ENCODE peak calls at places on chromosomes 4 and X, in nine cellular contexts. G, R, S, Z, K, T, Q, D and X are unnamed samples.

GRCh38 chr4:10082047-10082446 is 34.6 kb downstream of the WDR1 start:
- DNase-seq in G (no peak), R (no peak), S (no peak), Z (no peak), K (no peak), T (no peak), Q (no peak), D (no peak), X (no peak)

GRCh38 chr4:93710101-93710846 is 118.3 kb upstream of the ATOH1 start:
- DNase-seq in G (no peak), R (peak), S (peak), Z (no peak), K (peak), T (no peak), Q (no peak), D (no peak), X (no peak)

GRCh38 chr4:25345880-25346279 is 31.2 kb upstream of the ANAPC4 start:
- DNase-seq in G (no peak), R (no peak), S (no peak), Z (no peak), K (no peak), T (no peak), Q (no peak), D (no peak), X (no peak)

GRCh38 chr4:4761128-4761991 is 98.1 kb upstream of the MSX1 start:
- DNase-seq in G (no peak), R (no peak), S (peak), Z (no peak), K (peak), T (no peak), Q (no peak), D (no peak), X (peak)

GRCh38 chr4:99817310-99817885 is 771 bp downstream of the DAPP1 start:
- DNase-seq in G (no peak), R (peak), S (no peak), Z (no peak), K (no peak), T (no peak), Q (no peak), D (no peak), X (no peak)

GRCh38 chr4:139555705-139556070 is 331 bp downstream of the SETD7 start:
- DNase-seq in G (no peak), R (no peak), S (no peak), Z (no peak), K (no peak), T (no peak), Q (no peak), D (no peak), X (no peak)

GRCh38 chr4:3862640-3863420 is 96.6 kb downstream of the ADRA2C start:
- DNase-seq in G (no peak), R (no peak), S (peak), Z (peak), K (peak), T (no peak), Q (no peak), D (no peak), X (no peak)

GRCh38 chrX:39721570-39722279 is 376.0 kb downstream of the BCOR start:
- DNase-seq in G (no peak), R (no peak), S (no peak), Z (peak), K (no peak), T (no peak), Q (peak), D (no peak), X (no peak)

GRCh38 chr4:163895369-163896005 is 401.0 kb downstream of the TMA16 start:
- DNase-seq in G (no peak), R (no peak), S (no peak), Z (no peak), K (no peak), T (no peak), Q (no peak), D (no peak), X (no peak)

GRCh38 chrX:41085883-41086626 is 810 bp downstream of the USP9X start:
- DNase-seq in G (peak), R (peak), S (peak), Z (peak), K (peak), T (no peak), Q (peak), D (peak), X (peak)

GRCh38 chr4:7342581-7343352 is 92.0 kb downstream of the PSAPL1 start:
- DNase-seq in G (no peak), R (no peak), S (no peak), Z (no peak), K (no peak), T (no peak), Q (no peak), D (no peak), X (no peak)

GRCh38 chr4:99615210-99615834 is 40.7 kb downstream of the MTTP start:
- DNase-seq in G (no peak), R (no peak), S (no peak), Z (no peak), K (no peak), T (no peak), Q (no peak), D (no peak), X (no peak)

GRCh38 chr4:10405672-10406071 is 51.6 kb downstream of the ZNF518B start:
- DNase-seq in G (no peak), R (no peak), S (no peak), Z (no peak), K (no peak), T (no peak), Q (no peak), D (no peak), X (no peak)

GRCh38 chr4:1033840-1034551 is 22.6 kb downstream of the FGFRL1 start:
- DNase-seq in G (no peak), R (no peak), S (no peak), Z (peak), K (no peak), T (no peak), Q (no peak), D (no peak), X (no peak)

GRCh38 chr4:792729-793108 is 33.2 kb downstream of the CPLX1 start:
- DNase-seq in G (no peak), R (no peak), S (no peak), Z (no peak), K (no peak), T (no peak), Q (no peak), D (no peak), X (peak)

GRCh38 chrX:17741123-17741511 is 3.8 kb downstream of the SCML1 start:
- DNase-seq in G (no peak), R (no peak), S (peak), Z (no peak), K (no peak), T (no peak), Q (no peak), D (no peak), X (no peak)

GRCh38 chr4:30744957-30745640 is 24.9 kb downstream of the PCDH7 start:
- DNase-seq in G (no peak), R (no peak), S (peak), Z (peak), K (no peak), T (no peak), Q (no peak), D (no peak), X (no peak)

GRCh38 chr4:135120190-135120589 is 918.6 kb upstream of the PABPC4L start:
- DNase-seq in G (no peak), R (no peak), S (no peak), Z (no peak), K (no peak), T (no peak), Q (peak), D (no peak), X (no peak)

GRCh38 chr4:159400782-159401712 is 298.2 kb downstream of the RAPGEF2 start:
- DNase-seq in G (no peak), R (no peak), S (no peak), Z (no peak), K (no peak), T (no peak), Q (peak), D (no peak), X (no peak)

GRCh38 chrX:3449287-3449686 is 102.8 kb upstream of the MXRA5 start:
- DNase-seq in G (no peak), R (no peak), S (no peak), Z (no peak), K (no peak), T (peak), Q (no peak), D (no peak), X (no peak)

GRCh38 chrX:120797201-120797938 is 78.3 kb downstream of the CT47B1 start:
- DNase-seq in G (no peak), R (no peak), S (no peak), Z (peak), K (no peak), T (no peak), Q (no peak), D (no peak), X (no peak)

GRCh38 chrX:150092549-150092948 is 154.3 kb upstream of the EOLA2 start:
- DNase-seq in G (no peak), R (no peak), S (no peak), Z (no peak), K (no peak), T (no peak), Q (no peak), D (no peak), X (no peak)

GRCh38 chr4:56134272-56134671 is 185.5 kb downstream of the CEP135 start:
- DNase-seq in G (no peak), R (no peak), S (peak), Z (peak), K (peak), T (no peak), Q (peak), D (no peak), X (no peak)

GRCh38 chrX:11143931-11144678 is 33.0 kb downstream of the HCCS start:
- DNase-seq in G (peak), R (peak), S (peak), Z (peak), K (peak), T (peak), Q (peak), D (peak), X (peak)

GRCh38 chrX:56812515-56813105 is 83.6 kb downstream of the NBDY start:
- DNase-seq in G (peak), R (peak), S (no peak), Z (peak), K (no peak), T (no peak), Q (no peak), D (no peak), X (no peak)

GRCh38 chr4:118968006-118968405 is 79.4 kb downstream of the SYNPO2 start:
- DNase-seq in G (peak), R (peak), S (peak), Z (peak), K (peak), T (peak), Q (peak), D (no peak), X (peak)

GRCh38 chr4:67721770-67722597 is 21.0 kb upstream of the UBA6 start:
- DNase-seq in G (no peak), R (no peak), S (peak), Z (peak), K (no peak), T (no peak), Q (peak), D (no peak), X (no peak)

GRCh38 chr4:61462451-61463326 is 262.6 kb downstream of the ADGRL3 start:
- DNase-seq in G (no peak), R (no peak), S (no peak), Z (peak), K (no peak), T (no peak), Q (peak), D (no peak), X (no peak)

GRCh38 chrX:72306851-72307645 is 1.3 kb upstream of the CITED1 start:
- DNase-seq in G (peak), R (peak), S (peak), Z (peak), K (peak), T (no peak), Q (peak), D (no peak), X (peak)

GRCh38 chr4:127631420-127631819 is 1.3 kb upstream of the INTU start:
- DNase-seq in G (no peak), R (no peak), S (no peak), Z (peak), K (no peak), T (no peak), Q (peak), D (no peak), X (no peak)

GRCh38 chr4:7542781-7543180 is 108.1 kb upstream of the PSAPL1 start:
- DNase-seq in G (no peak), R (no peak), S (no peak), Z (no peak), K (no peak), T (no peak), Q (no peak), D (no peak), X (no peak)

GRCh38 chr4:40622913-40623312 is 6.8 kb downstream of the RBM47 start:
- DNase-seq in G (no peak), R (no peak), S (no peak), Z (no peak), K (no peak), T (no peak), Q (no peak), D (no peak), X (peak)

GRCh38 chrX:31353095-31353494 is 281.3 kb upstream of the FTHL17 start:
- DNase-seq in G (no peak), R (no peak), S (no peak), Z (no peak), K (no peak), T (peak), Q (peak), D (no peak), X (no peak)

GRCh38 chr4:56791316-56791715 is 30.2 kb downstream of the SPINK2 start:
- DNase-seq in G (no peak), R (no peak), S (no peak), Z (no peak), K (no peak), T (no peak), Q (no peak), D (no peak), X (no peak)

GRCh38 chrX:50622751-50623150 is 152.1 kb upstream of the DGKK start:
- DNase-seq in G (no peak), R (no peak), S (no peak), Z (no peak), K (no peak), T (no peak), Q (no peak), D (no peak), X (no peak)

GRCh38 chr4:186627226-186627865 is 72.0 kb upstream of the MTNR1A start:
- DNase-seq in G (no peak), R (no peak), S (no peak), Z (no peak), K (no peak), T (no peak), Q (no peak), D (no peak), X (no peak)

GRCh38 chr4:125780159-125780558 is 465.4 kb downstream of the FAT4 start:
- DNase-seq in G (no peak), R (no peak), S (no peak), Z (no peak), K (no peak), T (no peak), Q (no peak), D (no peak), X (no peak)

GRCh38 chr4:80182237-80182866 is 15.0 kb upstream of the PRDM8 start:
- DNase-seq in G (no peak), R (peak), S (no peak), Z (no peak), K (no peak), T (no peak), Q (no peak), D (no peak), X (no peak)

DNA sequence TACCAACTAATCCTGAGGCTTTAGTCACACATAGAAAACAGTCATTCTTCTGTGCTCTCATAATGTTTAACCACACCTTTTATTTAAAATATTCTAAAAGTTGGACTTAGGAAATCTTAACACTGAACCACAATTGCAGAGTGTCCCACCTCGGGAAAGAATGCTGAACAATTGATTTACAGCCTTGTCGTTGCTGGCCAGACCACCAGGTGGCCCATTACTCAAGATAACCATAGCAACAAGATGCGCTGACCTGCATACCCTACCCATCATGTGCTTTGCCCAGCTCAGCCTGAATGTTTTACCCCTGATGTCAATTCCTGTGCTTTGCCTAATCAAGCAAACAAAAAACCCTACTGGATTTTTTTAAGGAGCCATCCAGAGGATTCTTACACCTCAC is 100.7 kb downstream of the ARSJ start:
- DNase-seq in G (no peak), R (no peak), S (peak), Z (peak), K (peak), T (no peak), Q (peak), D (no peak), X (no peak)
- TF ChIP-seq CTCF in G (no peak), R (no peak), S (peak), Z (peak), K (peak), T (peak), Q (peak), D (no peak), X (peak)

GRCh38 chrX:130118396-130118795 is 8.1 kb upstream of the ELF4 start:
- DNase-seq in G (no peak), R (no peak), S (no peak), Z (peak), K (no peak), T (no peak), Q (peak), D (no peak), X (no peak)

GRCh38 chrX:130121505-130121800 is 11.2 kb upstream of the ELF4 start:
- DNase-seq in G (no peak), R (no peak), S (no peak), Z (no peak), K (no peak), T (no peak), Q (no peak), D (no peak), X (no peak)

GRCh38 chrX:130118941-130119640 is 8.8 kb upstream of the ELF4 start:
- DNase-seq in G (no peak), R (no peak), S (no peak), Z (no peak), K (no peak), T (no peak), Q (no peak), D (no peak), X (no peak)

GRCh38 chrX:130120321-130120731 is 10.0 kb upstream of the ELF4 start:
- DNase-seq in G (peak), R (peak), S (peak), Z (peak), K (no peak), T (no peak), Q (no peak), D (no peak), X (peak)

GRCh38 chrX:130120746-130121504 is 10.6 kb upstream of the ELF4 start:
- DNase-seq in G (peak), R (peak), S (peak), Z (peak), K (peak), T (peak), Q (no peak), D (peak), X (peak)
- TF ChIP-seq CTCF in G (peak), R (peak), S (peak), Z (peak), K (peak), T (peak), Q (peak), D (peak), X (peak)

GRCh38 chr4:22313974-22314373 is 201.9 kb downstream of the ADGRA3 start:
- DNase-seq in G (no peak), R (no peak), S (no peak), Z (no peak), K (no peak), T (no peak), Q (no peak), D (no peak), X (no peak)

GRCh38 chr4:22315643-22316042 is 200.2 kb downstream of the ADGRA3 start:
- DNase-seq in G (no peak), R (no peak), S (no peak), Z (no peak), K (no peak), T (peak), Q (no peak), D (no peak), X (no peak)

GRCh38 chr4:22312113-22312512 is 203.8 kb downstream of the ADGRA3 start:
- DNase-seq in G (no peak), R (no peak), S (no peak), Z (no peak), K (no peak), T (no peak), Q (no peak), D (no peak), X (no peak)
- TF ChIP-seq CTCF in G (no peak), R (no peak), S (no peak), Z (no peak), K (no peak), T (no peak), Q (no peak), D (no peak), X (no peak)

GRCh38 chrX:21839334-21840198 is at the start of gene MBTPS2:
- DNase-seq in G (peak), R (peak), S (peak), Z (peak), K (peak), T (peak), Q (peak), D (peak), X (peak)
- TF ChIP-seq CTCF in G (no peak), R (peak), S (peak), Z (no peak), K (no peak), T (peak), Q (peak), D (no peak), X (no peak)

DNA sequence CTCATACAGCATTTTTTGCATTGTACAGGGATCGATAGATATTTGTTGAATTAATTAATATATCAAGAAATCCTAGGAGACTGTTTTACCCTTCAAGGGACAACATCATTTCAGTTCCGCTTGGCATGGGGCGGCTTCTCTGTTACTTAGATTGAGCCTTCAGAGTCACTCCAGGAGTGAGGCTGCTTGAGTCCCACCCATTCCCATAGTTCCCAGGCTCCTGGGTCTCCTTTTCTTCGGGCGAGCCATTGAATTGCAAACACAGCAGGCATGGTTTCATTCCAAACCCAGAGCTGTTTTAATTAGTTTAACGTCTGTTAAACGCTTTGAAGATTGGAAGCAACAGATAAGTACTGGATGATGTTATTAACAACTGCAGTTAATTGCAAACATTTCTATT is 590 bp upstream of the EDA start:
- DNase-seq in G (no peak), R (no peak), S (peak), Z (no peak), K (no peak), T (no peak), Q (no peak), D (no peak), X (no peak)
- TF ChIP-seq CTCF in G (no peak), R (no peak), S (no peak), Z (no peak), K (no peak), T (no peak), Q (no peak), D (no peak), X (no peak)

DNA sequence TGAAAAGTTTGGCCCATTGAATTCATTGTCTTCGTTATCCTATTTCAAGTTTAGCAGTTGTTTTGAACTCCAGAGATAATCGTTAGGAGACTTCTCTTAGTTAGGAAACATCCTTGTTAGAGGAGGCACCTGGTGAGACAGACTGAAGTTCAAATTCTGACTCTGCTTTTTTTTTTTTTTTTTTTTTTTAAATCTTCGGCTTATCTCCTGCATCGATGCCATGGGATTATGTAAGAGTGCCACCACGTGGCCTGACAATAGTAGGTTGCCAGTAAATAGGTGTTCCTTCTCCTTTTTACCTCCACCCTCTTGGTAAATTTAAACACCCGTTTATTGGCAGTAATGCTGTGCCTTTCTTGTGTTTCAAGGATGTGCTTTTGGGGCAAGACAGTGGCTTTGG is 149.3 kb downstream of the SOWAHB start:
- DNase-seq in G (no peak), R (peak), S (peak), Z (peak), K (peak), T (no peak), Q (peak), D (no peak), X (no peak)
- TF ChIP-seq CTCF in G (no peak), R (peak), S (peak), Z (peak), K (peak), T (no peak), Q (peak), D (no peak), X (peak)

DNA sequence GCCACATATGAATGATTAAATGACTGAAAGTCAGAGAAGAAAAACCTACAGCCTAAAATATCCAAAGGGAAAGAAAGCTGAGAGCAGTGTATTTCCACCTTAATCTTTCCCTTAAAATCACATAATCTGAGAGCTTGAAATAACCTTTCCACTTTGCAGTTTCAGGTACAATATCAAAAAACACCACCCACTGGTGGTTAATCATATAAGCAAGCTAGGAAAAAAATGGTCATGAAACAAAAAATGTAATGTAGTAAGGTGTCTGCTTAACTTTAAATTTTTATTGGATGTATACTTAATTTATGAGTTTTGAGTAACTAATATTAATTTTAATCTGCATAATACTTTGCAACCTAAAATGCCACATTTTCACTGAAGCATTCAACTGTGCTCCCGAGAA is 3.2 kb downstream of the PRDM5 start:
- DNase-seq in G (no peak), R (no peak), S (no peak), Z (no peak), K (no peak), T (no peak), Q (no peak), D (no peak), X (no peak)
- TF ChIP-seq CTCF in G (no peak), R (no peak), S (peak), Z (no peak), K (no peak), T (no peak), Q (peak), D (no peak), X (no peak)

GRCh38 chrX:45632506-45632905 is 431.8 kb upstream of the DIPK2B start:
- DNase-seq in G (no peak), R (no peak), S (no peak), Z (no peak), K (peak), T (no peak), Q (no peak), D (no peak), X (no peak)
- TF ChIP-seq CTCF in G (no peak), R (no peak), S (no peak), Z (no peak), K (no peak), T (no peak), Q (no peak), D (no peak), X (peak)